ENCODE peak calls at places on chromosomes 1 and 21, in six cellular contexts. F is stomach, R is fibroblast of lung, W is suprapubic skin, I is A549, G is cardiac muscle cell. E is an unnamed sample. For H3K4me1, the result is how much of the 10 kb centered on the place peaks cover.

GRCh38 chr1:6172549-6172948 is 7.6 kb downstream of the CHD5 start:
- DNase-seq in F (no peak), R (no peak), W (no peak), I (no peak), G (no peak), E (no peak)

GRCh38 chr1:185288435-185288834 is 28.6 kb downstream of the IVNS1ABP start:
- DNase-seq in F (no peak), R (no peak), W (no peak), I (no peak), G (no peak), E (no peak)

GRCh38 chr1:44842763-44843655 is at the start of gene PTCH2:
- DNase-seq in F (peak), R (peak), W (no peak), I (peak), G (peak), E (no peak)

GRCh38 chr1:87131809-87132663 is 196.6 kb upstream of the LMO4 start:
- DNase-seq in F (peak), R (peak), W (peak), I (peak), G (peak), E (peak)

GRCh38 chr1:89908993-89909436 is 85.9 kb upstream of the ZNF326 start:
- DNase-seq in F (no peak), R (peak), W (no peak), I (peak), G (no peak), E (peak)

GRCh38 chr1:193325771-193326170 is 139.4 kb upstream of the B3GALT2 start:
- DNase-seq in F (no peak), R (no peak), W (no peak), I (no peak), G (no peak), E (peak)

GRCh38 chr1:102919659-102920058 is 188.7 kb downstream of the COL11A1 start:
- DNase-seq in F (no peak), R (peak), W (no peak), I (no peak), G (no peak), E (peak)

GRCh38 chr1:205346956-205347574 is 9.7 kb downstream of the KLHDC8A start:
- DNase-seq in F (no peak), R (no peak), W (no peak), I (peak), G (no peak), E (peak)

GRCh38 chr1:5769760-5770159 is 222.5 kb downstream of the NPHP4 start:
- DNase-seq in F (no peak), R (no peak), W (no peak), I (no peak), G (no peak), E (no peak)

GRCh38 chr21:32916522-32917099 is 109.1 kb upstream of the OLIG2 start:
- DNase-seq in F (no peak), R (no peak), W (no peak), I (peak), G (no peak), E (no peak)

GRCh38 chr21:26840912-26841311 is 4.3 kb downstream of the ADAMTS1 start:
- DNase-seq in F (no peak), R (peak), W (no peak), I (peak), G (no peak), E (peak)

GRCh38 chr1:168863647-168864234 is 134.7 kb upstream of the DPT start:
- DNase-seq in F (no peak), R (no peak), W (no peak), I (peak), G (no peak), E (no peak)

GRCh38 chr1:22915816-22916468 is 56.7 kb downstream of the LACTBL1 start:
- DNase-seq in F (no peak), R (no peak), W (no peak), I (no peak), G (no peak), E (no peak)

GRCh38 chr1:16351449-16351993 is 759 bp downstream of the FBXO42 start:
- DNase-seq in F (no peak), R (peak), W (no peak), I (no peak), G (peak), E (no peak)

GRCh38 chr1:240621249-240621648 is 9.3 kb upstream of the GREM2 start:
- DNase-seq in F (no peak), R (no peak), W (no peak), I (no peak), G (no peak), E (peak)

GRCh38 chr1:228938248-228938891 is 203.1 kb downstream of the RHOU start:
- DNase-seq in F (no peak), R (no peak), W (no peak), I (no peak), G (peak), E (no peak)

GRCh38 chr1:209106861-209107260 is 476.7 kb upstream of the CAMK1G start:
- DNase-seq in F (no peak), R (no peak), W (no peak), I (no peak), G (no peak), E (no peak)

GRCh38 chr21:37759777-37760176 is 156.5 kb downstream of the KCNJ6 start:
- DNase-seq in F (no peak), R (no peak), W (no peak), I (no peak), G (no peak), E (no peak)

GRCh38 chr1:240784776-240785175 is 172.8 kb upstream of the GREM2 start:
- DNase-seq in F (no peak), R (no peak), W (no peak), I (no peak), G (no peak), E (no peak)

GRCh38 chr1:191870490-191870889 is 287.8 kb upstream of the RGS18 start:
- DNase-seq in F (no peak), R (no peak), W (no peak), I (no peak), G (no peak), E (no peak)

GRCh38 chr21:17903029-17903806 is 84.1 kb upstream of the C21orf91 start:
- DNase-seq in F (no peak), R (peak), W (no peak), I (no peak), G (peak), E (no peak)

GRCh38 chr1:50333595-50333974 is 89.7 kb downstream of the DMRTA2 start:
- DNase-seq in F (peak), R (peak), W (no peak), I (peak), G (peak), E (no peak)

GRCh38 chr1:224392411-224393249 is 36.0 kb downstream of the CNIH4 start:
- DNase-seq in F (no peak), R (peak), W (no peak), I (no peak), G (no peak), E (no peak)

GRCh38 chr1:207817166-207817565 is 65.3 kb downstream of the CD46 start:
- DNase-seq in F (no peak), R (no peak), W (peak), I (no peak), G (no peak), E (no peak)

GRCh38 chr1:150309758-150310495 is 11.4 kb upstream of the PRPF3 start:
- DNase-seq in F (no peak), R (peak), W (no peak), I (no peak), G (no peak), E (no peak)

GRCh38 chr21:39000496-39000895 is 182.8 kb downstream of the PSMG1 start:
- DNase-seq in F (no peak), R (no peak), W (no peak), I (no peak), G (no peak), E (no peak)

GRCh38 chr1:241274693-241275092 is 82.3 kb downstream of the RGS7 start:
- DNase-seq in F (no peak), R (no peak), W (no peak), I (no peak), G (no peak), E (no peak)

GRCh38 chr1:182366596-182366995 is 25.0 kb downstream of the GLUL start:
- DNase-seq in F (no peak), R (no peak), W (no peak), I (no peak), G (no peak), E (no peak)

GRCh38 chr21:41683815-41684214 is 83.0 kb downstream of the RIPK4 start:
- DNase-seq in F (no peak), R (no peak), W (no peak), I (no peak), G (no peak), E (no peak)

GRCh38 chr21:41681336-41681801 is 85.5 kb downstream of the RIPK4 start:
- DNase-seq in F (peak), R (no peak), W (no peak), I (no peak), G (no peak), E (no peak)

GRCh38 chr21:41680444-41681335 is 86.2 kb downstream of the RIPK4 start:
- DNase-seq in F (no peak), R (no peak), W (no peak), I (peak), G (no peak), E (no peak)

GRCh38 chr21:41682719-41683179 is 84.1 kb downstream of the RIPK4 start:
- DNase-seq in F (no peak), R (no peak), W (no peak), I (no peak), G (no peak), E (no peak)

DNA sequence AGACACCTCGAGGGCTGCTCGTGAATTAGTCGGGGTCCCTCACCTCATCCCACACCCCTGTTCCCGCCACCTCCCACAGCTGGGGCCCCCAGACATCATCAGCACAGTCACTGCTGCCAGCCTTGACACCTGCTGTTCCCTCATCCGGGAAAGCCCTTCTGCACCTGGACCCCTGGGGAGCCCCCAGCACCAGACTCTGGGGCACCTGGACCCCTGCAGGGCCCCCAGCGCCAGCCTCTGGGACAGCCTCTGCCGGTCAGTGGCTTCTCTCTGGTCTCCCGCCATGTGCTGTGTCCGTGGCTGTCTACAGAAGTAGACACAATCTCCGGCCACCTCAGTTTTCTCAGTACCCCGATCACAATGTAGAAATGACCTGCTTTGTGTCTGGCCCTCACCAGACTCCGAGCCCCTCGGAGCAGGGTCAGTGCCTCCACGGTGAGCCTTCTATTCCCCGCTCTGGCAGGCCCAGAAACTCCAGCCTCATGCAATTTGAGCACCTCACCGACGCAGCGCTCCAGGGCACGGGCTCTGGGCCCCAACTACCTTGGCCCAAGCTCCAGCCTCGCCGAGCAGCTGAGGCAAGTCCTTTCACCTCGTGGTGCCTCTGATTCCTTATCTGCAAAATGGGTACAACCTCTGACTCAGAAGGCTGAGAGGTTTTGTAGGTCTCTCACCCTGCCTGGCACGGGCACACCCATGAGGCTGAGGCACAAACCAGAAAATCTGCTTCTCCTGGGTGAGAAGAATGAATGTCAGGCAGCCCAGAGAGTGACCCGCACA is 84.7 kb downstream of the RIPK4 start:
- DNase-seq in F (no peak), R (no peak), W (no peak), I (no peak), G (no peak), E (peak)
- H3K4me1 ChIP-seq in F (half or more), R (under half), W (half or more), I (half or more), G (under half), E (under half)

GRCh38 chr1:235326719-235327558 is 1.0 kb downstream of the ARID4B start:
- DNase-seq in F (peak), R (no peak), W (peak), I (peak), G (peak), E (no peak)

GRCh38 chr1:235327559-235328270 is at the start of gene ARID4B:
- DNase-seq in F (peak), R (no peak), W (peak), I (no peak), G (no peak), E (no peak)

GRCh38 chr1:235330918-235331285 is 2.5 kb downstream of the GGPS1 start:
- DNase-seq in F (no peak), R (no peak), W (no peak), I (no peak), G (no peak), E (no peak)

GRCh38 chr1:235329139-235329808 is 904 bp downstream of the GGPS1 start:
- DNase-seq in F (peak), R (no peak), W (no peak), I (peak), G (peak), E (no peak)

DNA sequence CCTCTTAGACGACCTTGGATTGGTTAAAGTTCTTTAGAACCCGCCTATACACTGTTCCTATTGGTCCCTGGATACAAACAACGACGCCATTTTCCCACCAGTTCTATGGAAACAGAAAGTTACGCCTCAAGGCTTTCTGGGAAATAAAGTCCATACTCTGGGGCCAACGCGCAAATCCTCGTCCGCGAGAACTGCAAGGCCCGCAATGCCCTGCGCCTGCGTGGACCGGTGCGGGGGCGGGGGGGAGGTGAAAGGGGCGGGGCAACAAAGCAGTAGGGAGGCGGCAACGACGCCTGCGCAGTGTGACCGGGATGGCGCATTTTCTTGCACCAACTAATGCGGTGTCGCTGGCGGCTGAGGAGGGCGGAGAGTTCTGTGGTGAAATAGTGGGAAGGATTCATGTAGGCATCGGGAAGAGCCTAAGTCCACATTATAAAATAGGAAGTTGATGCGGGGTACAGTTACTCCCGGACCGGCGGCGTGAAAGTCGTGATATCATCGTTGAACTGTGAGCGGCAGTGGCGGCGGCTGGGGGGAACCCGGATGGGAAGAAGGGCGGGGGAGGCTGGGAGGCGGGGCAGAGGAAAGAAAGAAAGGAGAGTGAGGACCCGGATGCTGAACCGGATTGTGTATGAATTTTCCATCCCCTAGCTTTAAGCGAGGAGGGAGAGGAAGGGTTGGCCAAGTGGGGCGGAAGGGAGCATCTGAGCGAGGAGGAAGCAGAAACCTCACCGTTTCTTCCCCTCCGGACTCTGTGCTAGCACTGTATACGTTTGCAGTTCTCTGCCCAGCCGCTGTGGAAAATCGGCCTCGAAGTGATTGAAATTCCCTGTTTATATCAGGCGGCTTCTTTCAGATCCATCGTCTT is at the start of gene GGPS1:
- DNase-seq in F (peak), R (peak), W (peak), I (peak), G (peak), E (peak)
- TF ChIP-seq CTCF in F (peak), R (no peak), W (no peak), I (peak), G (no peak), E (no peak)

DNA sequence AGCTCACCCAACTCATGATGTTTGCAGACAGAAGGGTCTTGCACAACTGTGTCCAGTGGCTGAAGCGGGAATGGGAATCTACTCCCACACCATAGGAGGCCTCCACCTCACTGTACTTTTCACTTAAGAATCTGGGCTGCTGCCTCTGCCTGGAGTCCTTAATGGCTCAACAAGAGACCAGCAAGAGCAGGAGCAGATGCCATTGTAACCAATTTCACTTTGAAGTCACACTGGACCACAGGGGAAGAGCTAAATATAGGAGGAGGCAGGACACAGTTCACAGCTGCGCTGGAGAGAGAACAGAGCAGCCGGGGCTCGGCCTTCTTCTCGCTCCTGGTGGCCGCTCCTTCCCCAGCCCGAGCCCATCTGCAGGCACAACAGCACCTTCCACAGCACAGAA is 120.4 kb downstream of the SIPA1L2 start:
- DNase-seq in F (no peak), R (peak), W (no peak), I (peak), G (peak), E (no peak)
- H3K4me1 ChIP-seq in F (under half), R (under half), W (under half), I (under half), G (under half), E (under half)

GRCh38 chr1:35509558-35509957 is 47.6 kb downstream of the KIAA0319L start:
- DNase-seq in F (no peak), R (no peak), W (no peak), I (no peak), G (no peak), E (no peak)

GRCh38 chr1:35507947-35508346 is 49.3 kb downstream of the KIAA0319L start:
- DNase-seq in F (no peak), R (no peak), W (no peak), I (no peak), G (no peak), E (peak)

GRCh38 chr1:35506960-35507901 is 50.0 kb downstream of the KIAA0319L start:
- DNase-seq in F (no peak), R (no peak), W (no peak), I (no peak), G (no peak), E (no peak)

GRCh38 chr1:35502242-35502641 is 55.0 kb downstream of the KIAA0319L start:
- DNase-seq in F (no peak), R (no peak), W (no peak), I (no peak), G (no peak), E (no peak)

GRCh38 chr1:35505911-35506798 is 51.0 kb downstream of the KIAA0319L start:
- DNase-seq in F (peak), R (peak), W (no peak), I (peak), G (no peak), E (peak)
- TF ChIP-seq CTCF in F (no peak), R (no peak), W (no peak), I (no peak), G (no peak), E (no peak)

E was measured in foreskin keratinocyte.